ENCODE peak calls at places on chromosomes 6 and 20, in eight cellular contexts. One of them, this sample, is unnamed.

GRCh38 chr6:130889423-130889822 is 62.2 kb downstream of the SMLR1 start:
- DNase-seq in neuronal stem cell: no peak
- DNase-seq in uterus: no peak
- DNase-seq in Panc1: no peak
- DNase-seq in mesenchymal stem cell: no peak
- DNase-seq in aorta: no peak
- DNase-seq in pancreas: no peak
- DNase-seq in right atrium auricular region: no peak
- DNase-seq in this sample: no peak

GRCh38 chr6:126086560-126086959 is 100.2 kb downstream of the TRMT11 start:
- DNase-seq in neuronal stem cell: no peak
- DNase-seq in uterus: no peak
- DNase-seq in Panc1: no peak
- DNase-seq in mesenchymal stem cell: no peak
- DNase-seq in aorta: no peak
- DNase-seq in pancreas: no peak
- DNase-seq in right atrium auricular region: no peak
- DNase-seq in this sample: no peak

GRCh38 chr20:1440024-1440423 is 26.6 kb downstream of the NSFL1C start:
- DNase-seq in neuronal stem cell: no peak
- DNase-seq in uterus: no peak
- DNase-seq in Panc1: no peak
- DNase-seq in mesenchymal stem cell: no peak
- DNase-seq in aorta: no peak
- DNase-seq in pancreas: no peak
- DNase-seq in right atrium auricular region: no peak
- DNase-seq in this sample: no peak

GRCh38 chr6:139443226-139444112 is 69.0 kb upstream of the CITED2 start:
- DNase-seq in neuronal stem cell: no peak
- DNase-seq in uterus: no peak
- DNase-seq in Panc1: no peak
- DNase-seq in mesenchymal stem cell: no peak
- DNase-seq in aorta: no peak
- DNase-seq in pancreas: no peak
- DNase-seq in right atrium auricular region: no peak
- DNase-seq in this sample: no peak

GRCh38 chr6:43798688-43799444 is 28.9 kb downstream of the VEGFA start:
- DNase-seq in neuronal stem cell: no peak
- DNase-seq in uterus: no peak
- DNase-seq in Panc1: peak
- DNase-seq in mesenchymal stem cell: peak
- DNase-seq in aorta: peak
- DNase-seq in pancreas: peak
- DNase-seq in right atrium auricular region: peak
- DNase-seq in this sample: peak

GRCh38 chr6:132041706-132042105 is 90.5 kb upstream of the CCN2 start:
- DNase-seq in neuronal stem cell: no peak
- DNase-seq in uterus: no peak
- DNase-seq in Panc1: no peak
- DNase-seq in mesenchymal stem cell: no peak
- DNase-seq in aorta: no peak
- DNase-seq in pancreas: no peak
- DNase-seq in right atrium auricular region: no peak
- DNase-seq in this sample: no peak

GRCh38 chr6:167200806-167201205 is 43.0 kb upstream of the GPR31 start:
- DNase-seq in neuronal stem cell: no peak
- DNase-seq in uterus: no peak
- DNase-seq in Panc1: no peak
- DNase-seq in mesenchymal stem cell: no peak
- DNase-seq in aorta: no peak
- DNase-seq in pancreas: no peak
- DNase-seq in right atrium auricular region: no peak
- DNase-seq in this sample: no peak

GRCh38 chr20:44691424-44692423 is 23.4 kb upstream of the CCN5 start:
- DNase-seq in neuronal stem cell: no peak
- DNase-seq in uterus: peak
- DNase-seq in Panc1: no peak
- DNase-seq in mesenchymal stem cell: no peak
- DNase-seq in aorta: peak
- DNase-seq in pancreas: no peak
- DNase-seq in right atrium auricular region: peak
- DNase-seq in this sample: peak

GRCh38 chr6:92559002-92559401 is 860.4 kb downstream of the EPHA7 start:
- DNase-seq in neuronal stem cell: no peak
- DNase-seq in uterus: no peak
- DNase-seq in Panc1: no peak
- DNase-seq in mesenchymal stem cell: peak
- DNase-seq in aorta: no peak
- DNase-seq in pancreas: no peak
- DNase-seq in right atrium auricular region: no peak
- DNase-seq in this sample: no peak

GRCh38 chr20:46230811-46231282 is 77.5 kb downstream of the CDH22 start:
- DNase-seq in neuronal stem cell: peak
- DNase-seq in uterus: no peak
- DNase-seq in Panc1: no peak
- DNase-seq in mesenchymal stem cell: peak
- DNase-seq in aorta: no peak
- DNase-seq in pancreas: no peak
- DNase-seq in right atrium auricular region: no peak
- DNase-seq in this sample: no peak

GRCh38 chr6:2616796-2617195 is 133.9 kb downstream of the MYLK4 start:
- DNase-seq in neuronal stem cell: no peak
- DNase-seq in uterus: no peak
- DNase-seq in Panc1: no peak
- DNase-seq in mesenchymal stem cell: no peak
- DNase-seq in aorta: no peak
- DNase-seq in pancreas: no peak
- DNase-seq in right atrium auricular region: no peak
- DNase-seq in this sample: no peak

GRCh38 chr6:80363501-80363900 is 257.0 kb downstream of the BCKDHB start:
- DNase-seq in neuronal stem cell: no peak
- DNase-seq in uterus: no peak
- DNase-seq in Panc1: no peak
- DNase-seq in mesenchymal stem cell: no peak
- DNase-seq in aorta: no peak
- DNase-seq in pancreas: no peak
- DNase-seq in right atrium auricular region: no peak
- DNase-seq in this sample: no peak

GRCh38 chr20:54456423-54456822 is 19.0 kb upstream of the DOK5 start:
- DNase-seq in neuronal stem cell: no peak
- DNase-seq in uterus: no peak
- DNase-seq in Panc1: no peak
- DNase-seq in mesenchymal stem cell: no peak
- DNase-seq in aorta: no peak
- DNase-seq in pancreas: no peak
- DNase-seq in right atrium auricular region: no peak
- DNase-seq in this sample: no peak

GRCh38 chr20:54458219-54458618 is 17.2 kb upstream of the DOK5 start:
- DNase-seq in neuronal stem cell: no peak
- DNase-seq in uterus: no peak
- DNase-seq in Panc1: no peak
- DNase-seq in mesenchymal stem cell: no peak
- DNase-seq in aorta: no peak
- DNase-seq in pancreas: no peak
- DNase-seq in right atrium auricular region: no peak
- DNase-seq in this sample: no peak

GRCh38 chr20:54456972-54457371 is 18.4 kb upstream of the DOK5 start:
- DNase-seq in neuronal stem cell: no peak
- DNase-seq in uterus: no peak
- DNase-seq in Panc1: no peak
- DNase-seq in mesenchymal stem cell: no peak
- DNase-seq in aorta: no peak
- DNase-seq in pancreas: no peak
- DNase-seq in right atrium auricular region: no peak
- DNase-seq in this sample: no peak

GRCh38 chr20:54454982-54455381 is 20.4 kb upstream of the DOK5 start:
- DNase-seq in neuronal stem cell: no peak
- DNase-seq in uterus: no peak
- DNase-seq in Panc1: no peak
- DNase-seq in mesenchymal stem cell: no peak
- DNase-seq in aorta: no peak
- DNase-seq in pancreas: no peak
- DNase-seq in right atrium auricular region: no peak
- DNase-seq in this sample: no peak

GRCh38 chr20:54452277-54452676 is 23.1 kb upstream of the DOK5 start:
- DNase-seq in neuronal stem cell: no peak
- DNase-seq in uterus: no peak
- DNase-seq in Panc1: no peak
- DNase-seq in mesenchymal stem cell: no peak
- DNase-seq in aorta: no peak
- DNase-seq in pancreas: no peak
- DNase-seq in right atrium auricular region: no peak
- DNase-seq in this sample: no peak
- H3K4me3 ChIP-seq in neuronal stem cell: no peak
- H3K4me3 ChIP-seq in uterus: no peak
- H3K4me3 ChIP-seq in Panc1: no peak
- H3K4me3 ChIP-seq in mesenchymal stem cell: no peak
- H3K4me3 ChIP-seq in aorta: no peak
- H3K4me3 ChIP-seq in pancreas: no peak
- H3K4me3 ChIP-seq in right atrium auricular region: no peak
- H3K4me3 ChIP-seq in this sample: no peak

DNA sequence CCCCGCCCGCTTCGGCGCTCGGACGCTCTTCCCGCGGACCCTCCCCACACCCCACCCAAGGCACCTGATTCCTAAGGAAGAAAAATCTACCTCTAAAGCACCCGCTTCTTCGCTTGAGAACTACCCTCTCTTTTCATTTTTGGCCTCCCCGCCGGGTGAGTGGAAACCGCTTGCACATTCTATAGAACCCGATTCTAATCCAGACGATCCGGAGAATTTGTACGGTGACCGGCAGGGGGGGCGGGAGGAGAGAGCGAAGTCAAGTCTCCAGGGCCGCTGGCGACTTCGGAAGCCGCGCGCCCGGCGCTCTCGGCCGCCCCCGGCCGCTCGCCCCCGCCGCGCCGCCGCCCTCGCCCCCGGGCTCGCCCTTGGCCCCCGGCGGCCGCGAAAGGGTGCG is at the start of gene RBM24:
- DNase-seq in neuronal stem cell: peak
- DNase-seq in uterus: peak
- DNase-seq in Panc1: no peak
- DNase-seq in mesenchymal stem cell: peak
- DNase-seq in aorta: peak
- DNase-seq in pancreas: peak
- DNase-seq in right atrium auricular region: no peak
- DNase-seq in this sample: peak
- H3K27ac ChIP-seq in neuronal stem cell: peak
- H3K27ac ChIP-seq in uterus: peak
- H3K27ac ChIP-seq in Panc1: peak
- H3K27ac ChIP-seq in mesenchymal stem cell: peak
- H3K27ac ChIP-seq in aorta: no peak
- H3K27ac ChIP-seq in pancreas: no peak
- H3K27ac ChIP-seq in right atrium auricular region: peak
- H3K27ac ChIP-seq in this sample: peak

GRCh38 chr6:75489025-75489424 is 4.6 kb downstream of the FILIP1 start:
- DNase-seq in neuronal stem cell: no peak
- DNase-seq in uterus: no peak
- DNase-seq in Panc1: no peak
- DNase-seq in mesenchymal stem cell: peak
- DNase-seq in aorta: no peak
- DNase-seq in pancreas: no peak
- DNase-seq in right atrium auricular region: no peak
- DNase-seq in this sample: no peak

GRCh38 chr6:75492769-75493168 is 831 bp downstream of the FILIP1 start:
- DNase-seq in neuronal stem cell: no peak
- DNase-seq in uterus: no peak
- DNase-seq in Panc1: no peak
- DNase-seq in mesenchymal stem cell: peak
- DNase-seq in aorta: no peak
- DNase-seq in pancreas: no peak
- DNase-seq in right atrium auricular region: no peak
- DNase-seq in this sample: no peak

GRCh38 chr6:75494290-75494689 is 690 bp upstream of the FILIP1 start:
- DNase-seq in neuronal stem cell: no peak
- DNase-seq in uterus: no peak
- DNase-seq in Panc1: no peak
- DNase-seq in mesenchymal stem cell: peak
- DNase-seq in aorta: no peak
- DNase-seq in pancreas: no peak
- DNase-seq in right atrium auricular region: no peak
- DNase-seq in this sample: no peak

GRCh38 chr6:75491302-75491701 is 2.3 kb downstream of the FILIP1 start:
- DNase-seq in neuronal stem cell: no peak
- DNase-seq in uterus: no peak
- DNase-seq in Panc1: no peak
- DNase-seq in mesenchymal stem cell: no peak
- DNase-seq in aorta: no peak
- DNase-seq in pancreas: no peak
- DNase-seq in right atrium auricular region: no peak
- DNase-seq in this sample: no peak

DNA sequence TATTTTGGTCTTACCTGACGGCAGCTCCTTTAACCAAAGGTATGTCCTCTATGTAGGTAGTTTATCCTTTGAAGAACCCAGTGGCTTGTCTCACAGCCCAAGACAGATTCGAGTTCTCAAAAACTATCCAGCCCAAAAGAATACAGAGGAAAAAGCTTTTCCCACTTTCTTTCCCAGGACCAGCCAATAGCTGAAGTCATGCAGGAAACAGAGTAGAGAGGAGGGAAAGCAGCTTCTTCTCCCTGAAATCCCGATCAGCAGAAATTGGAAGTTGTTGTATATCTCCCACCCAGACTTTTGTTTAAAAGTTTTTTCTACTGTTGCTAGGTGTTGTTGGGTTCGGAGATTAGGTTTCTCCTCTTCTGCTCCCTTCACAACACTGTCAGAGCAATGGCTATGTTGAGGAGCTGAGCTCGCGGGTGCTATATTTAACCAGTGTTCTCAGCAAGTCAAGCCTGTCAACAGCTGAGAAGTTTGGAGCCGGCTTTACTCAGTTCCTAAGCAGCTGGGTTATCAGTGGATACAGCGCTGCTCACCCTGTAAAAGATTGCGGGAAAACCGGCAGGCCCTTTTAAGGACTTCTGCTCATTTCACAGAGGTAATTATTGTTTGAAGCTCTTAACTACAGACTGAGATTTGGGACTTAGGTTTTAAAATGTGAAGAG is at the start of gene FILIP1:
- DNase-seq in neuronal stem cell: no peak
- DNase-seq in uterus: peak
- DNase-seq in Panc1: no peak
- DNase-seq in mesenchymal stem cell: peak
- DNase-seq in aorta: peak
- DNase-seq in pancreas: peak
- DNase-seq in right atrium auricular region: peak
- DNase-seq in this sample: peak
- H3K4me3 ChIP-seq in neuronal stem cell: no peak
- H3K4me3 ChIP-seq in uterus: peak
- H3K4me3 ChIP-seq in Panc1: no peak
- H3K4me3 ChIP-seq in mesenchymal stem cell: no peak
- H3K4me3 ChIP-seq in aorta: peak
- H3K4me3 ChIP-seq in pancreas: peak
- H3K4me3 ChIP-seq in right atrium auricular region: peak
- H3K4me3 ChIP-seq in this sample: peak

GRCh38 chr6:37438912-37439311 is 5.9 kb downstream of the CMTR1 start:
- DNase-seq in neuronal stem cell: no peak
- DNase-seq in uterus: no peak
- DNase-seq in Panc1: no peak
- DNase-seq in mesenchymal stem cell: no peak
- DNase-seq in aorta: no peak
- DNase-seq in pancreas: no peak
- DNase-seq in right atrium auricular region: no peak
- DNase-seq in this sample: no peak

GRCh38 chr6:37441651-37442050 is 8.6 kb downstream of the CMTR1 start:
- DNase-seq in neuronal stem cell: no peak
- DNase-seq in uterus: no peak
- DNase-seq in Panc1: no peak
- DNase-seq in mesenchymal stem cell: no peak
- DNase-seq in aorta: no peak
- DNase-seq in pancreas: no peak
- DNase-seq in right atrium auricular region: no peak
- DNase-seq in this sample: no peak

GRCh38 chr6:37442416-37443218 is 9.6 kb downstream of the CMTR1 start:
- DNase-seq in neuronal stem cell: no peak
- DNase-seq in uterus: no peak
- DNase-seq in Panc1: no peak
- DNase-seq in mesenchymal stem cell: peak
- DNase-seq in aorta: no peak
- DNase-seq in pancreas: no peak
- DNase-seq in right atrium auricular region: no peak
- DNase-seq in this sample: no peak
- H3K27ac ChIP-seq in neuronal stem cell: no peak
- H3K27ac ChIP-seq in uterus: no peak
- H3K27ac ChIP-seq in Panc1: no peak
- H3K27ac ChIP-seq in mesenchymal stem cell: no peak
- H3K27ac ChIP-seq in aorta: peak
- H3K27ac ChIP-seq in pancreas: no peak
- H3K27ac ChIP-seq in right atrium auricular region: peak
- H3K27ac ChIP-seq in this sample: peak